ENCODE peak calls at places on chromosome 13, in six cellular contexts. W, S, C, A, Q and P are unnamed samples.
A peak's percentile ranks its signal among the peaks of the same experiment; 100 is the strongest.

GRCh38 chr13:55199132-55199531 is 1941.6 kb upstream of the PRR20A start:
- DNase-seq in A (no peak), Q (no peak), S (no peak), C (no peak), W (no peak), P (peak; percentile 13)

GRCh38 chr13:22800726-22801401 is 379.9 kb upstream of the SGCG start:
- DNase-seq in Q (no peak), W (no peak), A (peak; percentile 19), C (no peak), S (no peak), P (no peak)

GRCh38 chr13:92838786-92839185 is 387.8 kb upstream of the GPC6 start:
- DNase-seq in C (no peak), S (no peak), Q (no peak), A (no peak), W (no peak), P (no peak)

GRCh38 chr13:91292630-91293221 is 54.8 kb upstream of the MIR17HG start:
- DNase-seq in S (no peak), C (no peak), A (no peak), W (no peak), Q (no peak), P (peak; percentile 36)

GRCh38 chr13:33633701-33634525 is 184.0 kb upstream of the RFC3 start:
- DNase-seq in A (no peak), W (no peak), Q (no peak), S (no peak), C (no peak), P (no peak)

GRCh38 chr13:113853518-113854237 is 10.2 kb downstream of the GAS6 start:
- DNase-seq in Q (no peak), W (no peak), A (peak; percentile 35), S (no peak), C (no peak), P (no peak)

GRCh38 chr13:112067121-112067741 is at the start of gene SOX1:
- DNase-seq in Q (no peak), C (no peak), W (no peak), A (no peak), S (no peak), P (peak; percentile 96)

GRCh38 chr13:54016548-54016947 is 987.9 kb downstream of the OLFM4 start:
- DNase-seq in W (no peak), A (no peak), C (no peak), S (no peak), Q (no peak), P (no peak)

GRCh38 chr13:111939285-111940278 is 127.4 kb upstream of the SOX1 start:
- DNase-seq in Q (no peak), S (no peak), A (no peak), W (no peak), C (no peak), P (no peak)

GRCh38 chr13:57123660-57124059 is 17.1 kb upstream of the PRR20A start:
- DNase-seq in A (peak; percentile 24), W (no peak), S (no peak), Q (no peak), C (no peak), P (peak; percentile 46)

GRCh38 chr13:48892311-48892710 is 83.4 kb upstream of the FNDC3A start:
- DNase-seq in Q (no peak), S (no peak), A (no peak), W (no peak), C (no peak), P (no peak)

GRCh38 chr13:95391785-95392184 is 90.5 kb upstream of the ABCC4 start:
- DNase-seq in C (no peak), S (no peak), Q (no peak), W (no peak), A (no peak), P (no peak)

GRCh38 chr13:112869202-112870061 is 99.6 kb upstream of the MCF2L start:
- DNase-seq in S (no peak), Q (no peak), C (no peak), W (no peak), A (no peak), P (no peak)

GRCh38 chr13:112032186-112032835 is 34.6 kb upstream of the SOX1 start:
- DNase-seq in C (no peak), A (no peak), S (no peak), W (no peak), Q (no peak), P (no peak)

GRCh38 chr13:94181461-94182107 is 297.9 kb downstream of the DCT start:
- DNase-seq in Q (no peak), S (no peak), C (no peak), A (no peak), W (no peak), P (no peak)

GRCh38 chr13:112783135-112783945 is 93.5 kb downstream of the ATP11A start:
- DNase-seq in Q (no peak), C (no peak), S (no peak), W (no peak), A (no peak), P (no peak)